ENCODE peak calls at places on chromosomes 2 and 18, in ten cellular contexts. One of them, this sample, is unnamed. For H3K36me3, the result is how much of the 10 kb centered on the place peaks cover.

GRCh38 chr2:46073540-46074018 is 223.6 kb upstream of the EPAS1 start:
- DNase-seq in sigmoid colon: peak
- DNase-seq in GM23248: peak
- DNase-seq in lung: no peak
- DNase-seq in esophagus squamous epithelium: no peak
- DNase-seq in heart left ventricle: no peak
- DNase-seq in body of pancreas: no peak
- DNase-seq in neuronal stem cell: no peak
- DNase-seq in CD4-positive, CD25-positive, alpha-beta regulatory T cell: no peak
- DNase-seq in left lung: no peak
- DNase-seq in this sample: no peak

GRCh38 chr2:96909651-96910050 is 39.8 kb upstream of the SEMA4C start:
- DNase-seq in neuronal stem cell: no peak
- DNase-seq in sigmoid colon: no peak
- DNase-seq in GM23248: no peak
- DNase-seq in left lung: no peak
- DNase-seq in heart left ventricle: no peak
- DNase-seq in esophagus squamous epithelium: no peak
- DNase-seq in CD4-positive, CD25-positive, alpha-beta regulatory T cell: no peak
- DNase-seq in lung: no peak
- DNase-seq in body of pancreas: no peak
- DNase-seq in this sample: no peak

GRCh38 chr2:96259497-96259921 is 6.3 kb downstream of the TMEM127 start:
- DNase-seq in body of pancreas: peak
- DNase-seq in sigmoid colon: peak
- DNase-seq in esophagus squamous epithelium: no peak
- DNase-seq in left lung: no peak
- DNase-seq in CD4-positive, CD25-positive, alpha-beta regulatory T cell: peak
- DNase-seq in lung: no peak
- DNase-seq in GM23248: no peak
- DNase-seq in neuronal stem cell: no peak
- DNase-seq in heart left ventricle: no peak
- DNase-seq in this sample: peak

GRCh38 chr2:197498937-197499593 is 575 bp downstream of the HSPD1 start:
- DNase-seq in neuronal stem cell: peak
- DNase-seq in lung: peak
- DNase-seq in sigmoid colon: peak
- DNase-seq in esophagus squamous epithelium: no peak
- DNase-seq in heart left ventricle: peak
- DNase-seq in CD4-positive, CD25-positive, alpha-beta regulatory T cell: peak
- DNase-seq in GM23248: peak
- DNase-seq in body of pancreas: peak
- DNase-seq in left lung: peak
- DNase-seq in this sample: peak

GRCh38 chr2:84919885-84920580 is 14.6 kb downstream of the TMSB10 start:
- DNase-seq in esophagus squamous epithelium: no peak
- DNase-seq in lung: peak
- DNase-seq in GM23248: peak
- DNase-seq in left lung: no peak
- DNase-seq in CD4-positive, CD25-positive, alpha-beta regulatory T cell: peak
- DNase-seq in sigmoid colon: peak
- DNase-seq in heart left ventricle: no peak
- DNase-seq in neuronal stem cell: no peak
- DNase-seq in body of pancreas: no peak
- DNase-seq in this sample: peak

GRCh38 chr2:120354467-120354866 is 8.5 kb downstream of the INHBB start:
- DNase-seq in esophagus squamous epithelium: no peak
- DNase-seq in lung: no peak
- DNase-seq in heart left ventricle: peak
- DNase-seq in sigmoid colon: no peak
- DNase-seq in neuronal stem cell: no peak
- DNase-seq in GM23248: no peak
- DNase-seq in body of pancreas: no peak
- DNase-seq in left lung: no peak
- DNase-seq in CD4-positive, CD25-positive, alpha-beta regulatory T cell: no peak
- DNase-seq in this sample: no peak

GRCh38 chr18:63479826-63480225 is 3.1 kb downstream of the SERPINB5 start:
- DNase-seq in GM23248: no peak
- DNase-seq in neuronal stem cell: no peak
- DNase-seq in esophagus squamous epithelium: no peak
- DNase-seq in heart left ventricle: no peak
- DNase-seq in left lung: no peak
- DNase-seq in body of pancreas: no peak
- DNase-seq in sigmoid colon: no peak
- DNase-seq in lung: no peak
- DNase-seq in CD4-positive, CD25-positive, alpha-beta regulatory T cell: no peak
- DNase-seq in this sample: no peak

GRCh38 chr18:12819822-12820221 is 64.2 kb downstream of the PTPN2 start:
- DNase-seq in neuronal stem cell: no peak
- DNase-seq in sigmoid colon: no peak
- DNase-seq in left lung: no peak
- DNase-seq in esophagus squamous epithelium: no peak
- DNase-seq in GM23248: no peak
- DNase-seq in body of pancreas: no peak
- DNase-seq in heart left ventricle: no peak
- DNase-seq in lung: no peak
- DNase-seq in CD4-positive, CD25-positive, alpha-beta regulatory T cell: no peak
- DNase-seq in this sample: no peak

GRCh38 chr2:217966399-217967068 is 36.3 kb downstream of the TNS1 start:
- DNase-seq in esophagus squamous epithelium: no peak
- DNase-seq in heart left ventricle: no peak
- DNase-seq in sigmoid colon: peak
- DNase-seq in GM23248: peak
- DNase-seq in body of pancreas: peak
- DNase-seq in neuronal stem cell: no peak
- DNase-seq in left lung: no peak
- DNase-seq in CD4-positive, CD25-positive, alpha-beta regulatory T cell: no peak
- DNase-seq in lung: no peak
- DNase-seq in this sample: no peak

GRCh38 chr18:68152770-68153169 is 562.1 kb downstream of the TMX3 start:
- DNase-seq in lung: no peak
- DNase-seq in CD4-positive, CD25-positive, alpha-beta regulatory T cell: no peak
- DNase-seq in esophagus squamous epithelium: no peak
- DNase-seq in GM23248: no peak
- DNase-seq in neuronal stem cell: no peak
- DNase-seq in heart left ventricle: no peak
- DNase-seq in left lung: no peak
- DNase-seq in sigmoid colon: no peak
- DNase-seq in body of pancreas: no peak
- DNase-seq in this sample: no peak

GRCh38 chr18:55407774-55408535 is 180.0 kb downstream of the TCF4 start:
- DNase-seq in CD4-positive, CD25-positive, alpha-beta regulatory T cell: no peak
- DNase-seq in sigmoid colon: no peak
- DNase-seq in lung: no peak
- DNase-seq in body of pancreas: no peak
- DNase-seq in left lung: no peak
- DNase-seq in esophagus squamous epithelium: no peak
- DNase-seq in heart left ventricle: no peak
- DNase-seq in GM23248: no peak
- DNase-seq in neuronal stem cell: no peak
- DNase-seq in this sample: no peak

GRCh38 chr18:79942786-79943607 is 8.5 kb downstream of the SLC66A2 start:
- DNase-seq in sigmoid colon: peak
- DNase-seq in CD4-positive, CD25-positive, alpha-beta regulatory T cell: no peak
- DNase-seq in left lung: peak
- DNase-seq in body of pancreas: peak
- DNase-seq in neuronal stem cell: no peak
- DNase-seq in GM23248: no peak
- DNase-seq in esophagus squamous epithelium: no peak
- DNase-seq in lung: no peak
- DNase-seq in heart left ventricle: peak
- DNase-seq in this sample: peak
- H3K36me3 ChIP-seq in sigmoid colon: under half
- H3K36me3 ChIP-seq in CD4-positive, CD25-positive, alpha-beta regulatory T cell: under half
- H3K36me3 ChIP-seq in left lung: under half
- H3K36me3 ChIP-seq in body of pancreas: under half
- H3K36me3 ChIP-seq in neuronal stem cell: half or more
- H3K36me3 ChIP-seq in GM23248: under half
- H3K36me3 ChIP-seq in esophagus squamous epithelium: under half
- H3K36me3 ChIP-seq in lung: under half
- H3K36me3 ChIP-seq in heart left ventricle: under half
- H3K36me3 ChIP-seq in this sample: under half

GRCh38 chr2:10783421-10783820 is 29.2 kb downstream of the PDIA6 start:
- DNase-seq in body of pancreas: no peak
- DNase-seq in lung: no peak
- DNase-seq in left lung: no peak
- DNase-seq in sigmoid colon: no peak
- DNase-seq in CD4-positive, CD25-positive, alpha-beta regulatory T cell: no peak
- DNase-seq in GM23248: no peak
- DNase-seq in neuronal stem cell: no peak
- DNase-seq in heart left ventricle: no peak
- DNase-seq in esophagus squamous epithelium: no peak
- DNase-seq in this sample: no peak
- H3K36me3 ChIP-seq in body of pancreas: half or more
- H3K36me3 ChIP-seq in lung: under half
- H3K36me3 ChIP-seq in left lung: under half
- H3K36me3 ChIP-seq in sigmoid colon: under half
- H3K36me3 ChIP-seq in CD4-positive, CD25-positive, alpha-beta regulatory T cell: half or more
- H3K36me3 ChIP-seq in GM23248: half or more
- H3K36me3 ChIP-seq in neuronal stem cell: half or more
- H3K36me3 ChIP-seq in heart left ventricle: half or more
- H3K36me3 ChIP-seq in esophagus squamous epithelium: under half
- H3K36me3 ChIP-seq in this sample: half or more

GRCh38 chr2:74105413-74105812 is 42.3 kb downstream of the BOLA3 start:
- DNase-seq in lung: no peak
- DNase-seq in esophagus squamous epithelium: no peak
- DNase-seq in GM23248: no peak
- DNase-seq in neuronal stem cell: no peak
- DNase-seq in heart left ventricle: no peak
- DNase-seq in left lung: no peak
- DNase-seq in sigmoid colon: no peak
- DNase-seq in body of pancreas: no peak
- DNase-seq in CD4-positive, CD25-positive, alpha-beta regulatory T cell: no peak
- DNase-seq in this sample: no peak

GRCh38 chr2:74107071-74107470 is 40.6 kb downstream of the BOLA3 start:
- DNase-seq in esophagus squamous epithelium: no peak
- DNase-seq in lung: no peak
- DNase-seq in GM23248: no peak
- DNase-seq in left lung: no peak
- DNase-seq in sigmoid colon: no peak
- DNase-seq in neuronal stem cell: no peak
- DNase-seq in body of pancreas: no peak
- DNase-seq in CD4-positive, CD25-positive, alpha-beta regulatory T cell: no peak
- DNase-seq in heart left ventricle: no peak
- DNase-seq in this sample: no peak

GRCh38 chr2:74103763-74104162 is 43.9 kb downstream of the BOLA3 start:
- DNase-seq in neuronal stem cell: no peak
- DNase-seq in left lung: no peak
- DNase-seq in sigmoid colon: no peak
- DNase-seq in esophagus squamous epithelium: no peak
- DNase-seq in body of pancreas: no peak
- DNase-seq in heart left ventricle: no peak
- DNase-seq in CD4-positive, CD25-positive, alpha-beta regulatory T cell: no peak
- DNase-seq in GM23248: no peak
- DNase-seq in lung: no peak
- DNase-seq in this sample: no peak

GRCh38 chr2:74102516-74102915 is 45.2 kb downstream of the BOLA3 start:
- DNase-seq in body of pancreas: no peak
- DNase-seq in GM23248: no peak
- DNase-seq in sigmoid colon: no peak
- DNase-seq in left lung: no peak
- DNase-seq in lung: no peak
- DNase-seq in CD4-positive, CD25-positive, alpha-beta regulatory T cell: no peak
- DNase-seq in heart left ventricle: no peak
- DNase-seq in esophagus squamous epithelium: no peak
- DNase-seq in neuronal stem cell: no peak
- DNase-seq in this sample: no peak

GRCh38 chr2:74104839-74105238 is 42.9 kb downstream of the BOLA3 start:
- DNase-seq in esophagus squamous epithelium: no peak
- DNase-seq in neuronal stem cell: no peak
- DNase-seq in sigmoid colon: no peak
- DNase-seq in heart left ventricle: no peak
- DNase-seq in CD4-positive, CD25-positive, alpha-beta regulatory T cell: peak
- DNase-seq in body of pancreas: no peak
- DNase-seq in GM23248: peak
- DNase-seq in left lung: no peak
- DNase-seq in lung: no peak
- DNase-seq in this sample: no peak
- H3K36me3 ChIP-seq in esophagus squamous epithelium: under half
- H3K36me3 ChIP-seq in neuronal stem cell: half or more
- H3K36me3 ChIP-seq in sigmoid colon: under half
- H3K36me3 ChIP-seq in heart left ventricle: under half
- H3K36me3 ChIP-seq in CD4-positive, CD25-positive, alpha-beta regulatory T cell: under half
- H3K36me3 ChIP-seq in body of pancreas: under half
- H3K36me3 ChIP-seq in GM23248: under half
- H3K36me3 ChIP-seq in left lung: under half
- H3K36me3 ChIP-seq in lung: under half
- H3K36me3 ChIP-seq in this sample: under half

GRCh38 chr2:202299712-202300111 is 34.1 kb downstream of the NOP58 start:
- DNase-seq in left lung: no peak
- DNase-seq in sigmoid colon: no peak
- DNase-seq in neuronal stem cell: no peak
- DNase-seq in heart left ventricle: no peak
- DNase-seq in esophagus squamous epithelium: no peak
- DNase-seq in body of pancreas: no peak
- DNase-seq in CD4-positive, CD25-positive, alpha-beta regulatory T cell: peak
- DNase-seq in GM23248: no peak
- DNase-seq in lung: no peak
- DNase-seq in this sample: no peak
- H3K36me3 ChIP-seq in left lung: under half
- H3K36me3 ChIP-seq in sigmoid colon: under half
- H3K36me3 ChIP-seq in neuronal stem cell: half or more
- H3K36me3 ChIP-seq in heart left ventricle: half or more
- H3K36me3 ChIP-seq in esophagus squamous epithelium: under half
- H3K36me3 ChIP-seq in body of pancreas: under half
- H3K36me3 ChIP-seq in CD4-positive, CD25-positive, alpha-beta regulatory T cell: half or more
- H3K36me3 ChIP-seq in GM23248: half or more
- H3K36me3 ChIP-seq in lung: under half
- H3K36me3 ChIP-seq in this sample: under half

This sample was measured in transverse colon.